ENCODE peak calls at places on chromosomes 6 and 20, in eight cellular contexts. Z is CD8-positive, alpha-beta memory T cell; V is choroid plexus epithelial cell; B is nephron progenitor cell; E is amniotic stem cell; T is HepG2; R is CD4-positive, alpha-beta T cell; A is fibroblast of pulmonary artery. G is an unnamed sample.

GRCh38 chr6:47151232-47151898 is 109.2 kb upstream of the ADGRF1 start:
- DNase-seq in Z (no peak), V (no peak), B (no peak), E (no peak), T (no peak), R (no peak), A (no peak), G (no peak)

GRCh38 chr6:56188429-56188828 is 59.0 kb downstream of the COL21A1 start:
- DNase-seq in Z (no peak), V (no peak), B (no peak), E (no peak), T (no peak), R (no peak), A (no peak), G (no peak)

GRCh38 chr6:96704713-96705112 is 132.6 kb downstream of the GPR63 start:
- DNase-seq in Z (no peak), V (no peak), B (no peak), E (no peak), T (no peak), R (no peak), A (no peak), G (no peak)

GRCh38 chr6:63637865-63638445 is 2.4 kb downstream of the PHF3 start:
- DNase-seq in Z (no peak), V (peak), B (no peak), E (no peak), T (no peak), R (no peak), A (peak), G (no peak)

GRCh38 chr20:41141153-41141815 is 3.9 kb downstream of the PLCG1 start:
- DNase-seq in Z (no peak), V (peak), B (no peak), E (no peak), T (peak), R (no peak), A (peak), G (no peak)

GRCh38 chr20:62926229-62927127 is at the start of gene DIDO1:
- DNase-seq in Z (peak), V (peak), B (peak), E (no peak), T (peak), R (peak), A (peak), G (peak)

GRCh38 chr6:113558966-113559365 is 298.2 kb upstream of the MARCKS start:
- DNase-seq in Z (no peak), V (peak), B (no peak), E (no peak), T (no peak), R (no peak), A (peak), G (no peak)

GRCh38 chr6:99838607-99839006 is 155.4 kb downstream of the MCHR2 start:
- DNase-seq in Z (no peak), V (no peak), B (no peak), E (no peak), T (no peak), R (no peak), A (no peak), G (no peak)

GRCh38 chr6:149480502-149481280 is 4.1 kb downstream of the ZC3H12D start:
- DNase-seq in Z (peak), V (no peak), B (no peak), E (no peak), T (no peak), R (peak), A (no peak), G (peak)

GRCh38 chr6:4008324-4009047 is 70.5 kb downstream of the FAM217A start:
- DNase-seq in Z (no peak), V (peak), B (no peak), E (peak), T (peak), R (no peak), A (peak), G (no peak)

GRCh38 chr6:141415896-141416295 is 716.8 kb upstream of the GJE1 start:
- DNase-seq in Z (no peak), V (peak), B (no peak), E (no peak), T (no peak), R (no peak), A (no peak), G (no peak)

GRCh38 chr6:99093781-99094180 is 146.0 kb upstream of the FBXL4 start:
- DNase-seq in Z (no peak), V (no peak), B (no peak), E (no peak), T (no peak), R (no peak), A (no peak), G (no peak)

GRCh38 chr6:155265843-155266535 is 2.2 kb downstream of the CLDN20 start:
- DNase-seq in Z (no peak), V (no peak), B (no peak), E (no peak), T (no peak), R (no peak), A (no peak), G (no peak)

GRCh38 chr6:1242439-1242838 is 69.5 kb upstream of the FOXQ1 start:
- DNase-seq in Z (no peak), V (peak), B (no peak), E (no peak), T (no peak), R (no peak), A (no peak), G (no peak)

GRCh38 chr6:77837034-77837784 is 184.4 kb downstream of the MEI4 start:
- DNase-seq in Z (no peak), V (no peak), B (no peak), E (no peak), T (no peak), R (no peak), A (no peak), G (no peak)

GRCh38 chr6:19465240-19465639 is 371.9 kb upstream of the ID4 start:
- DNase-seq in Z (no peak), V (no peak), B (peak), E (no peak), T (no peak), R (no peak), A (no peak), G (no peak)

GRCh38 chr6:20900396-20901160 is 366.3 kb downstream of the CDKAL1 start:
- DNase-seq in Z (no peak), V (no peak), B (no peak), E (no peak), T (no peak), R (no peak), A (no peak), G (no peak)

GRCh38 chr20:56420940-56421688 is 9.1 kb downstream of the CASS4 start:
- DNase-seq in Z (no peak), V (no peak), B (no peak), E (no peak), T (no peak), R (no peak), A (no peak), G (no peak)

G was measured in T-helper 1 cell.